ENCODE peak calls at places on chromosomes 3 and 15, in six cellular contexts. H, M, F, J, I and V are unnamed samples. For H3K9me3 and H3K4me1, the result is how much of the 10 kb centered on the place peaks cover.

GRCh38 chr15:68100194-68100593 is 46.1 kb downstream of the PIAS1 start:
- DNase-seq in H (no peak), I (no peak), F (no peak), M (no peak), J (no peak), V (no peak)

GRCh38 chr3:105355355-105356063 is 11.2 kb upstream of the ALCAM start:
- DNase-seq in H (no peak), F (peak), J (no peak), I (no peak), M (peak), V (peak)

GRCh38 chr3:14329116-14329830 is 73.1 kb upstream of the SLC6A6 start:
- DNase-seq in I (no peak), F (peak), M (peak), J (peak), H (peak), V (peak)

GRCh38 chr3:67647390-67647878 is 7.0 kb downstream of the SUCLG2 start:
- DNase-seq in I (no peak), H (no peak), F (peak), J (no peak), M (peak), V (peak)

GRCh38 chr3:193874997-193875593 is 260.9 kb upstream of the HES1 start:
- DNase-seq in M (no peak), J (no peak), F (no peak), H (no peak), I (no peak), V (no peak)

GRCh38 chr3:73437828-73438227 is 186.9 kb downstream of the PDZRN3 start:
- DNase-seq in H (no peak), F (no peak), I (no peak), J (no peak), M (peak), V (no peak)

GRCh38 chr3:86794336-86795065 is 196.4 kb downstream of the VGLL3 start:
- DNase-seq in F (peak), M (peak), J (no peak), H (no peak), I (no peak), V (peak)

GRCh38 chr3:119598410-119599098 is 869 bp downstream of the PLA1A start:
- DNase-seq in H (no peak), J (no peak), I (no peak), F (no peak), M (no peak), V (no peak)

GRCh38 chr15:28264166-28264565 is 57.8 kb downstream of the HERC2 start:
- DNase-seq in H (no peak), J (no peak), I (no peak), M (no peak), F (no peak), V (no peak)

GRCh38 chr15:94105760-94106159 is 125.6 kb upstream of the MCTP2 start:
- DNase-seq in H (no peak), F (peak), J (no peak), I (no peak), M (no peak), V (no peak)

GRCh38 chr3:194446754-194447153 is 40.0 kb downstream of the ATP13A3 start:
- DNase-seq in I (no peak), M (no peak), J (no peak), F (no peak), H (no peak), V (no peak)

GRCh38 chr3:196988241-196989029 is 19.8 kb upstream of the PIGZ start:
- DNase-seq in I (no peak), F (peak), M (no peak), J (peak), H (no peak), V (no peak)

GRCh38 chr15:64246364-64247189 is 83.8 kb upstream of the PPIB start:
- DNase-seq in M (peak), F (peak), J (peak), H (peak), I (no peak), V (peak)

GRCh38 chr3:65948833-65949573 is 89.7 kb downstream of the MAGI1 start:
- DNase-seq in F (no peak), H (no peak), J (no peak), I (no peak), M (no peak), V (no peak)

GRCh38 chr3:185024406-185024805 is 128.5 kb downstream of the C3orf70 start:
- DNase-seq in M (no peak), F (peak), I (no peak), H (no peak), J (no peak), V (no peak)

GRCh38 chr15:73273181-73274002 is 95.4 kb downstream of the HCN4 start:
- DNase-seq in I (peak), H (peak), J (peak), F (peak), M (peak), V (peak)

GRCh38 chr15:51046799-51047449 is 47.8 kb downstream of the TNFAIP8L3 start:
- DNase-seq in I (no peak), F (no peak), H (no peak), M (peak), J (no peak), V (peak)

GRCh38 chr3:79019137-79019923 is 748.5 kb downstream of the ROBO1 start:
- DNase-seq in I (peak), J (peak), F (peak), M (peak), H (peak), V (peak)

GRCh38 chr3:27802425-27802824 is 80.3 kb upstream of the EOMES start:
- DNase-seq in I (no peak), J (no peak), F (no peak), H (no peak), M (no peak), V (no peak)

GRCh38 chr3:133393204-133393603 is 6.7 kb upstream of the BFSP2 start:
- DNase-seq in F (no peak), J (no peak), H (no peak), I (no peak), M (no peak), V (no peak)

GRCh38 chr15:77144492-77145070 is 73.7 kb upstream of the TSPAN3 start:
- DNase-seq in M (peak), J (no peak), I (no peak), F (peak), H (no peak), V (peak)

GRCh38 chr15:100116416-100117190 is 225.2 kb downstream of the ADAMTS17 start:
- DNase-seq in F (no peak), J (no peak), H (no peak), I (no peak), M (no peak), V (no peak)

GRCh38 chr3:143885803-143886427 is 37.6 kb upstream of the SLC9A9 start:
- DNase-seq in I (no peak), F (peak), H (no peak), J (peak), M (peak), V (peak)

GRCh38 chr3:99128205-99128604 is 226.7 kb upstream of the DCBLD2 start:
- DNase-seq in M (peak), F (no peak), J (no peak), H (no peak), I (no peak), V (no peak)

GRCh38 chr3:84194032-84194431 is 764.8 kb upstream of the CADM2 start:
- DNase-seq in I (no peak), J (no peak), M (no peak), H (no peak), F (no peak), V (no peak)

GRCh38 chr3:194633349-194634004 is at the start of gene TMEM44:
- DNase-seq in J (peak), F (peak), I (peak), H (peak), M (peak), V (peak)

GRCh38 chr3:97821413-97821809 is 400 bp upstream of the CRYBG3 start:
- DNase-seq in J (peak), F (no peak), I (peak), H (no peak), M (no peak), V (peak)

GRCh38 chr3:185823280-185824044 is 1.4 kb downstream of the IGF2BP2 start:
- DNase-seq in M (peak), F (peak), I (peak), J (no peak), H (no peak), V (peak)

GRCh38 chr15:35936284-35936683 is 390.3 kb upstream of the DPH6 start:
- DNase-seq in J (no peak), F (no peak), H (no peak), I (no peak), M (no peak), V (no peak)

GRCh38 chr15:92429378-92430066 is 35.8 kb downstream of the ST8SIA2 start:
- DNase-seq in M (peak), I (peak), H (peak), J (no peak), F (peak), V (peak)

GRCh38 chr3:172982731-172983364 is 158.2 kb downstream of the SPATA16 start:
- DNase-seq in I (no peak), J (no peak), F (peak), M (no peak), H (no peak), V (no peak)

GRCh38 chr3:102089182-102089581 is 239.9 kb downstream of the NFKBIZ start:
- DNase-seq in M (no peak), J (no peak), H (no peak), F (no peak), I (no peak), V (no peak)

GRCh38 chr15:47778263-47778770 is 61.0 kb downstream of the SEMA6D start:
- DNase-seq in J (no peak), M (no peak), I (no peak), H (no peak), F (no peak), V (no peak)

GRCh38 chr3:47016934-47017435 is 37.5 kb downstream of the NBEAL2 start:
- DNase-seq in M (peak), I (no peak), J (no peak), F (no peak), H (no peak), V (peak)

GRCh38 chr3:74801924-74802323 is 187.5 kb upstream of the CNTN3 start:
- DNase-seq in F (no peak), J (no peak), I (no peak), H (no peak), M (no peak), V (no peak)

GRCh38 chr3:193174137-193174536 is 66.9 kb upstream of the PLAAT1 start:
- DNase-seq in H (no peak), J (no peak), I (no peak), M (no peak), F (peak), V (no peak)

GRCh38 chr15:58510715-58511465 is 79.1 kb downstream of the LIPC start:
- DNase-seq in I (no peak), F (peak), J (no peak), M (peak), H (no peak), V (peak)

DNA sequence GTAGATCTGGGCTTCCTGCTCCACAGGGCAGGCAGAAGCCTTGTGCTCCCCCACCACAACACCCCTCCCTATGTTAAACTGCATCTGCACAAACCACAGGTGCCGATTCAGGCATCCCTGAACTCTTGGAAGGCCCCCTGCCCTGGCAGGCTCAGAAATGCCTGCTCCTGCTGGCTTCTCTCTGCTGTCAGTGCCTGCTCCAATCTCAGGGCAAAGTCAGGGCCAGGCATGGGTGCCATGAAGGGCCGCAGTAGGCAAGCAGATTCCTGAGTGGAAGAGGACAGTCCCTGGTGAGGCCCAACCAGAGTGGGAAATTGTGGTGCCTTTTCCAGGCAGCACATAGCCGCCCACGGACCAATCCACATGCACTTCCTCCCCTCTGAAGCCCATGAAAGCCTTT is 13.6 kb downstream of the PRR20G start:
- DNase-seq in F (no peak), M (no peak), I (no peak), H (no peak), J (no peak), V (no peak)
- H3K9me3 ChIP-seq in F (under half), M (under half), I (under half), H (under half), J (under half), V (under half)

DNA sequence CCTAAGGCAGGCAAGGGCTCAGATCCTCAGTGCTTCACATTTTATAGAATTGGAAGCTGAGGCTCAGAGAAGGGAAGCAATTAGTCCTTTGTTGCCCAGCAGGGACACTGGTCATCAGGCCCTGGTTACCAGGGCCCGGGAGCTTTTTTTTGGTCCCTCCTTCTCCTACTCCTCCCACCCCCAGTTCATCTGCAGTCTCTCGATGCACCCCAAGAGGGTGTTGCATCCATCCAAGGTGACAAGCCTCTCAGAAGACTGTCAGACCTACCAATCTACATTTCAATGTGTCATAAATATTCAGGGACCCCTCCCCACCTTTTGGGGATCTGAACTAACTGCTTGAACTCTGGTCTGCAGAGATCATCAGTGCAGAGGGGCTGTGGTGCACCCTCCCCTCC is 31.9 kb downstream of the RNU5B-1 start:
- DNase-seq in J (no peak), F (no peak), I (no peak), M (no peak), H (no peak), V (no peak)
- H3K4me1 ChIP-seq in J (under half), F (under half), I (under half), M (under half), H (half or more), V (under half)

GRCh38 chr3:107061466-107061865 is 315.8 kb upstream of the CCDC54 start:
- DNase-seq in J (no peak), F (no peak), H (no peak), I (no peak), M (peak), V (no peak)
- H2BK120ac ChIP-seq in J (no peak), F (no peak), H (no peak), I (no peak), M (no peak), V (no peak)

GRCh38 chr3:138809506-138810266 is 25.0 kb downstream of the PIK3CB start:
- DNase-seq in F (no peak), J (no peak), I (no peak), M (no peak), H (no peak), V (no peak)

GRCh38 chr3:138818175-138818574 is 16.6 kb downstream of the PIK3CB start:
- DNase-seq in F (no peak), I (no peak), M (no peak), J (no peak), H (no peak), V (no peak)

GRCh38 chr3:138817685-138818084 is 17.0 kb downstream of the PIK3CB start:
- DNase-seq in H (no peak), F (no peak), M (no peak), I (no peak), J (no peak), V (no peak)

DNA sequence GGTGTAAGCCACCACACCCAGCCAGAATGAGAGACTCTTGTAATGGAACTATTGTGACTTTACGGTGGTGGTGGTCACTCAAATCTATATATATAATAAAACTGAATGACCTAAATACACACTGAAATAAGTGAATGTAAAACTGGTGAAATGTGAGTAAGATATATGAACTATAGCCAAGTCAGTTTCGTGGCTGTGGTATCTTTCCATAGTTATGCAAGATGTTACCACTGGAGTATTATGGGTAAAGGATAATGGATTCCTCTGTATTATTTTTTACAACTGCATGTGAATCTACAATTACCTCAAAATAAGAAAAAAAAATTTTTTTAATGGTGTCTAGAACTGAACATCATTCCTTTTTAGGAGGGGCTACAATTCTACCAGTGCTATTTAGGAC is 21.9 kb downstream of the PIK3CB start:
- DNase-seq in F (no peak), I (no peak), M (peak), H (no peak), J (no peak), V (no peak)
- H3K9me3 ChIP-seq in F (under half), I (under half), M (under half), H (under half), J (under half), V (under half)

GRCh38 chr15:59994855-59995557 is 9.1 kb upstream of the FOXB1 start:
- DNase-seq in I (peak), J (peak), H (peak), F (no peak), M (no peak), V (no peak)
- H3K4me1 ChIP-seq in I (under half), J (under half), H (under half), F (under half), M (under half), V (under half)

GRCh38 chr15:41561104-41561776 is 2.2 kb downstream of the TYRO3 start:
- DNase-seq in J (no peak), I (no peak), H (no peak), F (no peak), M (no peak), V (no peak)

GRCh38 chr15:41558400-41559238 is at the start of gene TYRO3:
- DNase-seq in H (peak), J (peak), I (peak), M (no peak), F (peak), V (peak)

GRCh38 chr15:41559489-41560177 is 621 bp downstream of the TYRO3 start:
- DNase-seq in H (peak), M (no peak), J (peak), F (no peak), I (peak), V (peak)

GRCh38 chr15:41557673-41558399 is 1.2 kb upstream of the TYRO3 start:
- DNase-seq in I (peak), H (peak), J (peak), M (peak), F (peak), V (peak)

DNA sequence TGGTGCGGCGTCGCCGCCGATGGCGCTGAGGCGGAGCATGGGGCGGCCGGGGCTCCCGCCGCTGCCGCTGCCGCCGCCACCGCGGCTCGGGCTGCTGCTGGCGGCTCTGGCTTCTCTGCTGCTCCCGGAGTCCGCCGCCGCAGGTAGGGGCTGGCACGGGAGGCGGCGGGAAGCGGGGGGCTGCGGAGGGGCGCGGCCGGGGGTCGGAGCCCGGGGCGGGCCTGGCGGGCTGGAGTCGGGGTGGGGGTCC is 152 bp downstream of the TYRO3 start:
- DNase-seq in H (no peak), M (no peak), F (no peak), J (no peak), I (no peak), V (no peak)
- H2BK120ac ChIP-seq in H (peak), M (no peak), F (peak), J (no peak), I (no peak), V (peak)

GRCh38 chr3:59818-60217 is 136.7 kb upstream of the CHL1 start:
- DNase-seq in J (no peak), M (no peak), I (no peak), H (no peak), F (no peak), V (no peak)
- H3K9me3 ChIP-seq in J (under half), M (under half), I (under half), H (under half), F (under half), V (under half)